ENCODE peak calls at places on chromosomes 5 and 9, in seven cellular contexts. One of them, this sample, is unnamed.

GRCh38 chr9:72132052-72132451 is 17.2 kb upstream of the GDA start:
- DNase-seq in activated T-cell treated with anti-CD3 and anti-CD28 coated beads for 1 hour: no peak
- DNase-seq in T-helper 1 cell: no peak
- DNase-seq in skeletal muscle cell: no peak
- DNase-seq in NCI-H69: peak; percentile 75
- DNase-seq in stimulated activated CD4-positive, alpha-beta T cell treated with anti-CD3 and anti-CD28 coated beads, Interleukin-12 subunit alpha, Interleukin-12 subunit beta, amount 100 ng/mL, for 48 hours: no peak
- DNase-seq in DMS153: no peak
- DNase-seq in this sample: no peak

GRCh38 chr9:93955356-93956182 is 414 bp upstream of the BARX1 start:
- DNase-seq in activated T-cell treated with anti-CD3 and anti-CD28 coated beads for 1 hour: no peak
- DNase-seq in T-helper 1 cell: no peak
- DNase-seq in DMS153: no peak
- DNase-seq in skeletal muscle cell: no peak
- DNase-seq in stimulated activated CD4-positive, alpha-beta T cell treated with anti-CD3 and anti-CD28 coated beads, Interleukin-12 subunit alpha, Interleukin-12 subunit beta, amount 100 ng/mL, for 48 hours: peak; percentile 31
- DNase-seq in NCI-H69: peak; percentile 84
- DNase-seq in this sample: peak; percentile 76

GRCh38 chr9:83441390-83441789 is 96.8 kb downstream of the FRMD3 start:
- DNase-seq in NCI-H69: peak; percentile 72
- DNase-seq in T-helper 1 cell: no peak
- DNase-seq in stimulated activated CD4-positive, alpha-beta T cell treated with anti-CD3 and anti-CD28 coated beads, Interleukin-12 subunit alpha, Interleukin-12 subunit beta, amount 100 ng/mL, for 48 hours: no peak
- DNase-seq in DMS153: no peak
- DNase-seq in activated T-cell treated with anti-CD3 and anti-CD28 coated beads for 1 hour: no peak
- DNase-seq in skeletal muscle cell: no peak
- DNase-seq in this sample: no peak

GRCh38 chr5:152335461-152335860 is 69.6 kb downstream of the NMUR2 start:
- DNase-seq in NCI-H69: no peak
- DNase-seq in T-helper 1 cell: no peak
- DNase-seq in stimulated activated CD4-positive, alpha-beta T cell treated with anti-CD3 and anti-CD28 coated beads, Interleukin-12 subunit alpha, Interleukin-12 subunit beta, amount 100 ng/mL, for 48 hours: no peak
- DNase-seq in skeletal muscle cell: no peak
- DNase-seq in activated T-cell treated with anti-CD3 and anti-CD28 coated beads for 1 hour: no peak
- DNase-seq in DMS153: no peak
- DNase-seq in this sample: no peak

GRCh38 chr5:119187776-119188529 is 117.1 kb downstream of the DMXL1 start:
- DNase-seq in NCI-H69: no peak
- DNase-seq in T-helper 1 cell: peak; percentile 8
- DNase-seq in stimulated activated CD4-positive, alpha-beta T cell treated with anti-CD3 and anti-CD28 coated beads, Interleukin-12 subunit alpha, Interleukin-12 subunit beta, amount 100 ng/mL, for 48 hours: no peak
- DNase-seq in DMS153: no peak
- DNase-seq in skeletal muscle cell: no peak
- DNase-seq in activated T-cell treated with anti-CD3 and anti-CD28 coated beads for 1 hour: no peak
- DNase-seq in this sample: no peak

GRCh38 chr9:109063765-109064164 is 50.5 kb upstream of the CTNNAL1 start:
- DNase-seq in skeletal muscle cell: no peak
- DNase-seq in activated T-cell treated with anti-CD3 and anti-CD28 coated beads for 1 hour: no peak
- DNase-seq in stimulated activated CD4-positive, alpha-beta T cell treated with anti-CD3 and anti-CD28 coated beads, Interleukin-12 subunit alpha, Interleukin-12 subunit beta, amount 100 ng/mL, for 48 hours: no peak
- DNase-seq in T-helper 1 cell: no peak
- DNase-seq in DMS153: no peak
- DNase-seq in NCI-H69: no peak
- DNase-seq in this sample: no peak

GRCh38 chr9:109843651-109844050 is 63.7 kb downstream of the PALM2AKAP2 start:
- DNase-seq in T-helper 1 cell: no peak
- DNase-seq in DMS153: no peak
- DNase-seq in stimulated activated CD4-positive, alpha-beta T cell treated with anti-CD3 and anti-CD28 coated beads, Interleukin-12 subunit alpha, Interleukin-12 subunit beta, amount 100 ng/mL, for 48 hours: no peak
- DNase-seq in skeletal muscle cell: no peak
- DNase-seq in activated T-cell treated with anti-CD3 and anti-CD28 coated beads for 1 hour: no peak
- DNase-seq in NCI-H69: peak; percentile 23
- DNase-seq in this sample: no peak

GRCh38 chr9:136665111-136665703 is 2.5 kb downstream of the EGFL7 start:
- DNase-seq in skeletal muscle cell: no peak
- DNase-seq in activated T-cell treated with anti-CD3 and anti-CD28 coated beads for 1 hour: no peak
- DNase-seq in NCI-H69: peak; percentile 47
- DNase-seq in DMS153: no peak
- DNase-seq in T-helper 1 cell: no peak
- DNase-seq in stimulated activated CD4-positive, alpha-beta T cell treated with anti-CD3 and anti-CD28 coated beads, Interleukin-12 subunit alpha, Interleukin-12 subunit beta, amount 100 ng/mL, for 48 hours: peak; percentile 25
- DNase-seq in this sample: no peak

GRCh38 chr9:115642285-115642684 is 511.3 kb upstream of the PAPPA start:
- DNase-seq in skeletal muscle cell: no peak
- DNase-seq in NCI-H69: no peak
- DNase-seq in DMS153: no peak
- DNase-seq in T-helper 1 cell: no peak
- DNase-seq in stimulated activated CD4-positive, alpha-beta T cell treated with anti-CD3 and anti-CD28 coated beads, Interleukin-12 subunit alpha, Interleukin-12 subunit beta, amount 100 ng/mL, for 48 hours: no peak
- DNase-seq in activated T-cell treated with anti-CD3 and anti-CD28 coated beads for 1 hour: no peak
- DNase-seq in this sample: no peak

GRCh38 chr9:95462419-95463121 is 54.2 kb downstream of the PTCH1 start:
- DNase-seq in activated T-cell treated with anti-CD3 and anti-CD28 coated beads for 1 hour: peak; percentile 37
- DNase-seq in stimulated activated CD4-positive, alpha-beta T cell treated with anti-CD3 and anti-CD28 coated beads, Interleukin-12 subunit alpha, Interleukin-12 subunit beta, amount 100 ng/mL, for 48 hours: peak; percentile 62
- DNase-seq in NCI-H69: peak; percentile 25
- DNase-seq in T-helper 1 cell: peak; percentile 55
- DNase-seq in DMS153: peak; percentile 85
- DNase-seq in skeletal muscle cell: peak; percentile 86
- DNase-seq in this sample: peak; percentile 41